ENCODE peak calls at places on chromosome 15, in seven cellular contexts. X, W, Y, C, F, V and Q are unnamed samples.

GRCh38 chr15:38920966-38921365 is 356.4 kb upstream of the RASGRP1 start:
- DNase-seq in W (no peak), C (no peak), V (no peak), F (no peak), X (no peak), Y (no peak), Q (no peak)

GRCh38 chr15:98845138-98845884 is 162.3 kb downstream of the PGPEP1L start:
- DNase-seq in W (no peak), C (peak), V (no peak), F (no peak), Y (no peak), X (no peak), Q (no peak)

GRCh38 chr15:69812881-69813280 is 284.8 kb downstream of the TLE3 start:
- DNase-seq in Y (no peak), X (no peak), V (no peak), F (no peak), W (no peak), C (no peak), Q (no peak)

GRCh38 chr15:49521802-49522201 is 98.8 kb downstream of the FGF7 start:
- DNase-seq in F (no peak), W (no peak), C (peak), Y (no peak), V (no peak), X (peak), Q (no peak)

GRCh38 chr15:67927501-67928156 is 87.8 kb upstream of the RNU6-1 start:
- DNase-seq in W (peak), V (peak), C (peak), Y (no peak), F (no peak), X (no peak), Q (peak)

GRCh38 chr15:52556524-52556923 is 12.3 kb downstream of the ARPP19 start:
- DNase-seq in V (no peak), W (no peak), Y (no peak), F (no peak), C (no peak), X (no peak), Q (no peak)

GRCh38 chr15:88126695-88127476 is 129.7 kb downstream of the NTRK3 start:
- DNase-seq in Y (no peak), C (no peak), V (no peak), F (no peak), W (no peak), X (no peak), Q (peak)

GRCh38 chr15:70362911-70363310 is 265.2 kb upstream of the TLE3 start:
- DNase-seq in W (no peak), C (peak), X (peak), Y (no peak), F (peak), V (peak), Q (peak)

GRCh38 chr15:32014953-32015352 is 15.4 kb upstream of the CHRNA7 start:
- DNase-seq in Y (no peak), F (no peak), X (no peak), W (no peak), C (no peak), V (no peak), Q (no peak)

GRCh38 chr15:96326551-96327154 is 3.8 kb upstream of the NR2F2 start:
- DNase-seq in C (peak), V (peak), F (peak), W (no peak), X (no peak), Y (no peak), Q (peak)

GRCh38 chr15:33737687-33738606 is 230.3 kb upstream of the CHRM5 start:
- DNase-seq in F (no peak), X (peak), C (peak), W (no peak), Y (no peak), V (peak), Q (peak)

GRCh38 chr15:46280753-46281521 is 646.1 kb downstream of the SQOR start:
- DNase-seq in F (no peak), V (peak), X (no peak), W (no peak), C (peak), Y (no peak), Q (no peak)

GRCh38 chr15:63892794-63893441 is 59.2 kb upstream of the HERC1 start:
- DNase-seq in C (no peak), V (peak), X (peak), W (no peak), Y (peak), F (peak), Q (no peak)

GRCh38 chr15:100810831-100811230 is 68.8 kb upstream of the ALDH1A3 start:
- DNase-seq in Y (no peak), X (no peak), W (no peak), V (no peak), C (no peak), F (no peak), Q (peak)

GRCh38 chr15:100802421-100803157 is 77.0 kb upstream of the ALDH1A3 start:
- DNase-seq in X (no peak), W (no peak), Y (no peak), C (no peak), V (no peak), F (no peak), Q (no peak)

GRCh38 chr15:99443768-99444446 is 121.9 kb upstream of the MEF2A start:
- DNase-seq in X (no peak), Y (no peak), W (no peak), C (no peak), F (peak), V (no peak), Q (peak)

GRCh38 chr15:68313501-68314390 is 36.2 kb downstream of the FEM1B start:
- DNase-seq in W (no peak), C (no peak), F (peak), Y (no peak), V (no peak), X (no peak), Q (no peak)

GRCh38 chr15:26790118-26790517 is 17.3 kb upstream of the GABRB3 start:
- DNase-seq in V (no peak), Y (no peak), X (no peak), W (no peak), F (no peak), C (no peak), Q (no peak)

GRCh38 chr15:45618813-45619212 is 16.0 kb upstream of the SQOR start:
- DNase-seq in F (no peak), V (no peak), Y (no peak), C (no peak), W (no peak), X (peak), Q (no peak)

GRCh38 chr15:89665449-89666146 is 10.3 kb upstream of the KIF7 start:
- DNase-seq in F (no peak), X (peak), W (no peak), C (peak), Y (no peak), V (peak), Q (peak)

GRCh38 chr15:31887246-31887645 is 143.1 kb upstream of the CHRNA7 start:
- DNase-seq in V (no peak), C (no peak), F (no peak), W (no peak), Y (no peak), X (no peak), Q (no peak)

GRCh38 chr15:41795996-41796395 is 21.7 kb downstream of the MAPKBP1 start:
- DNase-seq in V (no peak), C (no peak), X (no peak), W (no peak), Y (no peak), F (no peak), Q (no peak)

GRCh38 chr15:93135997-93136397 is 47.0 kb upstream of the RGMA start:
- DNase-seq in X (no peak), Y (no peak), F (no peak), W (no peak), C (no peak), V (no peak), Q (no peak)

GRCh38 chr15:44340410-44340809 is 51.9 kb downstream of the GOLM2 start:
- DNase-seq in C (peak), X (no peak), F (no peak), W (peak), Y (no peak), V (peak), Q (peak)

GRCh38 chr15:37229855-37230254 is 129.5 kb upstream of the MEIS2 start:
- DNase-seq in F (no peak), W (no peak), X (no peak), C (no peak), Y (no peak), V (no peak), Q (no peak)

GRCh38 chr15:22933641-22934061 is 46.5 kb downstream of the CYFIP1 start:
- DNase-seq in F (no peak), C (no peak), V (no peak), Y (no peak), X (no peak), W (no peak), Q (no peak)

GRCh38 chr15:80818996-80819395 is 39.8 kb downstream of the CEMIP start:
- DNase-seq in V (no peak), Y (no peak), F (no peak), C (no peak), W (no peak), X (no peak), Q (no peak)

GRCh38 chr15:67825880-67826716 is 789 bp downstream of the SKOR1 start:
- DNase-seq in W (no peak), X (no peak), Y (no peak), V (no peak), F (no peak), C (no peak), Q (no peak)

GRCh38 chr15:58442122-58442521 is 10.3 kb downstream of the LIPC start:
- DNase-seq in F (no peak), V (no peak), X (no peak), C (no peak), Y (no peak), W (no peak), Q (no peak)

GRCh38 chr15:57158589-57158988 is 217.7 kb upstream of the CGNL1 start:
- DNase-seq in W (peak), C (no peak), X (no peak), Y (no peak), V (no peak), F (no peak), Q (peak)

GRCh38 chr15:45177285-45177684 is 10.5 kb downstream of the SHF start:
- DNase-seq in C (no peak), W (no peak), F (no peak), V (no peak), X (no peak), Y (no peak), Q (no peak)

GRCh38 chr15:40110866-40111550 is 2.3 kb upstream of the BMF start:
- DNase-seq in V (no peak), Y (no peak), X (no peak), F (no peak), W (no peak), C (no peak), Q (no peak)

GRCh38 chr15:40106203-40107161 is 2.2 kb downstream of the BMF start:
- DNase-seq in F (peak), Y (peak), X (peak), W (peak), C (peak), V (peak), Q (peak)

GRCh38 chr15:40108061-40108854 is 421 bp downstream of the BMF start:
- DNase-seq in W (no peak), X (peak), Y (peak), C (peak), V (peak), F (no peak), Q (peak)

GRCh38 chr15:40111888-40112287 is 3.2 kb upstream of the BMF start:
- DNase-seq in F (no peak), Y (no peak), V (no peak), W (no peak), X (no peak), C (no peak), Q (no peak)

DNA sequence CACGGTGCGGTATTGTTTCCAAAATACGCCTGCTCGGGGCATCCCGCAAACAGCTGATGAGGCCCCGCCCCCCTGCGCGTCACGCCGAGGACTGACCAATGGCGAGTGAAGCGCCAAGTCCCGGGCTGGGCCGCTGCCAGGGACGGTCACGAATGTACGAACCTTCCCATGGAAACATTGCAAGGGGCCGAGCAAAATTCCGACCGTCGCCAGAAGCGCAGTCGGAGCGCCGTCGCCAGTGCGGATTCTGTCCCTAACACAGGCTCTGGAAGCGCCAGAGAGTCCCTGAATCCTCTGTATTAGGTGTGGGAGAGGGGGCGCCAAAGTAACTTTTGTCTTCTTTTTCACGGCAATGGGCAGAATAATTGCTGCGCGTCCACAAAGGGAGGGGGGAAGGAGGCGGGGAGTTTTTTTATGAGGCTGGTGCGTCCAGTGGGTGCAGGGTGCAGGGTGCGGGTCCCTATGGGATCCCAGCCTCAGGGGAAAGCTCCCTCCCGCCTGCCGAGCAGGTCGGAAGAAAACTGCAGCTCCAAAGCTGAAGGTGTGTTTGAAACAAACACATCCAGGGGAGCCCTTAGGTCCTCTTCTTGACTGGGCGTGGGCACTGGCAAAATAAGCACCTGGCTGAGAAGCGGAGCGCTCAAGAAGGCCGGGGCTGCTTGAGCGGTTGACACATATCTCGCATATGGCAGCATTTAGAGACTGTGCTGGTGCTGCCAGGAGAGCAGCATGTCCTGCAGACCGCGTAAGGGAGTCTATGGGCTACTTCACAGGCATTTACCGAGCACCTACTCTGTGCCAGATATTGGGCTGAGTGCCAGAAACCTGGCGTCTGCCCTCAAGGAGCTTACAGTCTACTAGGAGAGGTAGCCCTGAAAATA is at the start of gene BMF:
- DNase-seq in F (peak), W (peak), Y (peak), X (peak), C (peak), V (peak), Q (peak)
- TF ChIP-seq CTCF in F (peak), W (peak), Y (peak), X (peak), C (peak), V (no peak), Q (peak)

GRCh38 chr15:62749445-62749844 is 293.1 kb upstream of the TPM1 start:
- DNase-seq in Y (no peak), V (no peak), X (no peak), C (no peak), W (no peak), F (no peak), Q (no peak)
- TF ChIP-seq CTCF in Y (no peak), V (no peak), X (no peak), C (no peak), W (no peak), F (no peak), Q (no peak)

DNA sequence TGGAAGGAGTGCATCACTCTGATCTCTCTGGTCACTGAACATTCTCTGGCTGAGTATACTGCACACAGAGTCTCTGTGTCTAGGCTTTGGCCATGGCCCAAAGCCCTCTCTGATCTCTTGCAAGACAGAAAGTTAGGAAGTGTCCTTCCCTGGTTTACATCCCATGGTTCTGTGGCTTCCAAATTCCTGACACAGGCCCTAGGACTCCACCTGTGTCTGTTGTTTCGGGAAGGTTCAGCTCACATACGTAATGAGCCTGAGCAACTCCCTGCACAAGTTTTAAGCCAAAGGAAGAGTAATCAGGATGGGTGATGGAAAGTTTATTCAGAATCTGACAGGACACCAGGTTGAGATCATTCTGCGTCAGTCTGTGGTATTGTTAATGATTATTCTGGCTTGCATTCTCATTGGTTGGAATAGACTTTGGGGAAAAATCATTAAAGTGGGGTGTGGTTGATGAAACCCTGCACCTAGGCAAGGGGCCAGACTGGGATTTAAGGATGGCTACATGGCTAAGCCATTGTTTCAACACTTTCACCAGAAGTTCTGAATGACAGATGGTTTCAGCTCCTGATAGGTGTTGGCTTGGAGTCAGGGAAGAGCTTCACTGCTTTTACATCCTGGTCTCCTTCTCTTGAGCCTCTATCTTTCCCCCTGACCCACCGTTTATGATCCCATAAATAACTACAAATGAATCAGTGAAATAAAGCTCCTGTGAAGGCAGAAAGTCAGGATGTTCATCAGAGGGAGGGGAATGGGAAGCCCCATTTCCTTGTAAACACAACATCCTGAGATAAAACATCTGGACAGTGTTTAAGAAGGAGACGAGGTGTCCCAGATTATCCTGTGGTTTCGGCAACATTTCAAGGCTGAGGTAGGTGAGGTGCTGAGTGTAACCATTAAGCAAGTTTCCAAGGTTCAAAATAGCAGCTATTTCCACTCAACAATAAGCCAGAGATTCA is 14.1 kb downstream of the LCMT2 start:
- DNase-seq in C (peak), W (no peak), Y (no peak), X (no peak), V (no peak), F (no peak), Q (no peak)
- TF ChIP-seq CTCF in C (no peak), W (no peak), Y (no peak), X (no peak), V (no peak), F (no peak), Q (no peak)

GRCh38 chr15:79310985-79311900 is at the start of gene TMED3:
- DNase-seq in F (peak), Y (peak), C (peak), X (peak), V (peak), W (peak), Q (peak)
- TF ChIP-seq CTCF in F (peak), Y (peak), C (no peak), X (peak), V (no peak), W (peak), Q (peak)